ENCODE peak calls at places on chromosomes 1 and 21, in eight cellular contexts. One of them, this sample, is unnamed.

GRCh38 chr1:202274611-202275010 is 67.1 kb downstream of the UBE2T start:
- DNase-seq in left ventricle myocardium inferior: no peak
- DNase-seq in HEK293T: peak
- DNase-seq in psoas muscle: no peak
- DNase-seq in heart left ventricle: no peak
- DNase-seq in stimulated activated CD4-positive, alpha-beta T cell treated with anti-CD3 and anti-CD28 coated beads, Interleukin-12 subunit alpha, Interleukin-12 subunit beta, amount 100 ng/mL, for 4 hours: peak
- DNase-seq in uterus: peak
- DNase-seq in transverse colon: peak
- DNase-seq in this sample: no peak

GRCh38 chr1:3275471-3276340 is 178.8 kb upstream of the ARHGEF16 start:
- DNase-seq in left ventricle myocardium inferior: peak
- DNase-seq in HEK293T: no peak
- DNase-seq in psoas muscle: no peak
- DNase-seq in heart left ventricle: no peak
- DNase-seq in stimulated activated CD4-positive, alpha-beta T cell treated with anti-CD3 and anti-CD28 coated beads, Interleukin-12 subunit alpha, Interleukin-12 subunit beta, amount 100 ng/mL, for 4 hours: no peak
- DNase-seq in uterus: no peak
- DNase-seq in transverse colon: no peak
- DNase-seq in this sample: no peak

GRCh38 chr1:37998913-37999433 is 6.3 kb downstream of the FHL3 start:
- DNase-seq in left ventricle myocardium inferior: no peak
- DNase-seq in HEK293T: no peak
- DNase-seq in psoas muscle: peak
- DNase-seq in heart left ventricle: no peak
- DNase-seq in stimulated activated CD4-positive, alpha-beta T cell treated with anti-CD3 and anti-CD28 coated beads, Interleukin-12 subunit alpha, Interleukin-12 subunit beta, amount 100 ng/mL, for 4 hours: no peak
- DNase-seq in uterus: peak
- DNase-seq in transverse colon: no peak
- DNase-seq in this sample: no peak

GRCh38 chr21:35616090-35616489 is 444.2 kb downstream of the SETD4 start:
- DNase-seq in left ventricle myocardium inferior: no peak
- DNase-seq in HEK293T: no peak
- DNase-seq in psoas muscle: no peak
- DNase-seq in heart left ventricle: no peak
- DNase-seq in stimulated activated CD4-positive, alpha-beta T cell treated with anti-CD3 and anti-CD28 coated beads, Interleukin-12 subunit alpha, Interleukin-12 subunit beta, amount 100 ng/mL, for 4 hours: no peak
- DNase-seq in uterus: no peak
- DNase-seq in transverse colon: no peak
- DNase-seq in this sample: no peak

GRCh38 chr1:214415131-214415530 is 134.2 kb downstream of the SMYD2 start:
- DNase-seq in left ventricle myocardium inferior: no peak
- DNase-seq in HEK293T: no peak
- DNase-seq in psoas muscle: no peak
- DNase-seq in heart left ventricle: no peak
- DNase-seq in stimulated activated CD4-positive, alpha-beta T cell treated with anti-CD3 and anti-CD28 coated beads, Interleukin-12 subunit alpha, Interleukin-12 subunit beta, amount 100 ng/mL, for 4 hours: no peak
- DNase-seq in uterus: no peak
- DNase-seq in transverse colon: no peak
- DNase-seq in this sample: no peak

GRCh38 chr1:175332515-175332914 is 139.9 kb upstream of the KIAA0040 start:
- DNase-seq in left ventricle myocardium inferior: no peak
- DNase-seq in HEK293T: no peak
- DNase-seq in psoas muscle: no peak
- DNase-seq in heart left ventricle: no peak
- DNase-seq in stimulated activated CD4-positive, alpha-beta T cell treated with anti-CD3 and anti-CD28 coated beads, Interleukin-12 subunit alpha, Interleukin-12 subunit beta, amount 100 ng/mL, for 4 hours: no peak
- DNase-seq in uterus: no peak
- DNase-seq in transverse colon: no peak
- DNase-seq in this sample: no peak

GRCh38 chr1:57340361-57341192 is 83.3 kb downstream of the DAB1 start:
- DNase-seq in left ventricle myocardium inferior: no peak
- DNase-seq in HEK293T: no peak
- DNase-seq in psoas muscle: no peak
- DNase-seq in heart left ventricle: no peak
- DNase-seq in stimulated activated CD4-positive, alpha-beta T cell treated with anti-CD3 and anti-CD28 coated beads, Interleukin-12 subunit alpha, Interleukin-12 subunit beta, amount 100 ng/mL, for 4 hours: no peak
- DNase-seq in uterus: no peak
- DNase-seq in transverse colon: no peak
- DNase-seq in this sample: no peak

GRCh38 chr1:155186955-155187891 is 13.6 kb downstream of the TRIM46 start:
- DNase-seq in left ventricle myocardium inferior: peak
- DNase-seq in HEK293T: no peak
- DNase-seq in psoas muscle: peak
- DNase-seq in heart left ventricle: no peak
- DNase-seq in stimulated activated CD4-positive, alpha-beta T cell treated with anti-CD3 and anti-CD28 coated beads, Interleukin-12 subunit alpha, Interleukin-12 subunit beta, amount 100 ng/mL, for 4 hours: no peak
- DNase-seq in uterus: no peak
- DNase-seq in transverse colon: no peak
- DNase-seq in this sample: peak

GRCh38 chr1:169550294-169550693 is 36.0 kb downstream of the F5 start:
- DNase-seq in left ventricle myocardium inferior: no peak
- DNase-seq in HEK293T: peak
- DNase-seq in psoas muscle: no peak
- DNase-seq in heart left ventricle: no peak
- DNase-seq in stimulated activated CD4-positive, alpha-beta T cell treated with anti-CD3 and anti-CD28 coated beads, Interleukin-12 subunit alpha, Interleukin-12 subunit beta, amount 100 ng/mL, for 4 hours: no peak
- DNase-seq in uterus: no peak
- DNase-seq in transverse colon: no peak
- DNase-seq in this sample: no peak

GRCh38 chr1:165397945-165398344 is 41.4 kb upstream of the LMX1A start:
- DNase-seq in left ventricle myocardium inferior: no peak
- DNase-seq in HEK293T: no peak
- DNase-seq in psoas muscle: no peak
- DNase-seq in heart left ventricle: peak
- DNase-seq in stimulated activated CD4-positive, alpha-beta T cell treated with anti-CD3 and anti-CD28 coated beads, Interleukin-12 subunit alpha, Interleukin-12 subunit beta, amount 100 ng/mL, for 4 hours: no peak
- DNase-seq in uterus: no peak
- DNase-seq in transverse colon: no peak
- DNase-seq in this sample: no peak

GRCh38 chr1:36771678-36772284 is 262.5 kb downstream of the GRIK3 start:
- DNase-seq in left ventricle myocardium inferior: no peak
- DNase-seq in HEK293T: no peak
- DNase-seq in psoas muscle: no peak
- DNase-seq in heart left ventricle: no peak
- DNase-seq in stimulated activated CD4-positive, alpha-beta T cell treated with anti-CD3 and anti-CD28 coated beads, Interleukin-12 subunit alpha, Interleukin-12 subunit beta, amount 100 ng/mL, for 4 hours: no peak
- DNase-seq in uterus: no peak
- DNase-seq in transverse colon: no peak
- DNase-seq in this sample: no peak

GRCh38 chr1:166133276-166133841 is 33.4 kb downstream of the FAM78B start:
- DNase-seq in left ventricle myocardium inferior: no peak
- DNase-seq in HEK293T: no peak
- DNase-seq in psoas muscle: no peak
- DNase-seq in heart left ventricle: no peak
- DNase-seq in stimulated activated CD4-positive, alpha-beta T cell treated with anti-CD3 and anti-CD28 coated beads, Interleukin-12 subunit alpha, Interleukin-12 subunit beta, amount 100 ng/mL, for 4 hours: no peak
- DNase-seq in uterus: no peak
- DNase-seq in transverse colon: no peak
- DNase-seq in this sample: no peak

GRCh38 chr21:36005018-36005417 is 55.3 kb downstream of the SETD4 start:
- DNase-seq in left ventricle myocardium inferior: no peak
- DNase-seq in HEK293T: no peak
- DNase-seq in psoas muscle: no peak
- DNase-seq in heart left ventricle: no peak
- DNase-seq in stimulated activated CD4-positive, alpha-beta T cell treated with anti-CD3 and anti-CD28 coated beads, Interleukin-12 subunit alpha, Interleukin-12 subunit beta, amount 100 ng/mL, for 4 hours: no peak
- DNase-seq in uterus: peak
- DNase-seq in transverse colon: peak
- DNase-seq in this sample: no peak

GRCh38 chr1:158095737-158096335 is 84.9 kb upstream of the CD1D start:
- DNase-seq in left ventricle myocardium inferior: no peak
- DNase-seq in HEK293T: peak
- DNase-seq in psoas muscle: no peak
- DNase-seq in heart left ventricle: no peak
- DNase-seq in stimulated activated CD4-positive, alpha-beta T cell treated with anti-CD3 and anti-CD28 coated beads, Interleukin-12 subunit alpha, Interleukin-12 subunit beta, amount 100 ng/mL, for 4 hours: no peak
- DNase-seq in uterus: no peak
- DNase-seq in transverse colon: peak
- DNase-seq in this sample: no peak

GRCh38 chr1:237411621-237412020 is 369.6 kb downstream of the RYR2 start:
- DNase-seq in left ventricle myocardium inferior: no peak
- DNase-seq in HEK293T: no peak
- DNase-seq in psoas muscle: no peak
- DNase-seq in heart left ventricle: no peak
- DNase-seq in stimulated activated CD4-positive, alpha-beta T cell treated with anti-CD3 and anti-CD28 coated beads, Interleukin-12 subunit alpha, Interleukin-12 subunit beta, amount 100 ng/mL, for 4 hours: no peak
- DNase-seq in uterus: no peak
- DNase-seq in transverse colon: no peak
- DNase-seq in this sample: no peak

GRCh38 chr1:111045033-111045722 is 81.5 kb upstream of the LRIF1 start:
- DNase-seq in left ventricle myocardium inferior: no peak
- DNase-seq in HEK293T: no peak
- DNase-seq in psoas muscle: no peak
- DNase-seq in heart left ventricle: no peak
- DNase-seq in stimulated activated CD4-positive, alpha-beta T cell treated with anti-CD3 and anti-CD28 coated beads, Interleukin-12 subunit alpha, Interleukin-12 subunit beta, amount 100 ng/mL, for 4 hours: no peak
- DNase-seq in uterus: no peak
- DNase-seq in transverse colon: no peak
- DNase-seq in this sample: no peak

GRCh38 chr1:155931332-155932038 is 2.7 kb downstream of the KHDC4 start:
- DNase-seq in left ventricle myocardium inferior: no peak
- DNase-seq in HEK293T: no peak
- DNase-seq in psoas muscle: no peak
- DNase-seq in heart left ventricle: no peak
- DNase-seq in stimulated activated CD4-positive, alpha-beta T cell treated with anti-CD3 and anti-CD28 coated beads, Interleukin-12 subunit alpha, Interleukin-12 subunit beta, amount 100 ng/mL, for 4 hours: no peak
- DNase-seq in uterus: no peak
- DNase-seq in transverse colon: peak
- DNase-seq in this sample: no peak

GRCh38 chr1:101239095-101240040 is 2.5 kb downstream of the S1PR1 start:
- DNase-seq in left ventricle myocardium inferior: no peak
- DNase-seq in HEK293T: no peak
- DNase-seq in psoas muscle: no peak
- DNase-seq in heart left ventricle: peak
- DNase-seq in stimulated activated CD4-positive, alpha-beta T cell treated with anti-CD3 and anti-CD28 coated beads, Interleukin-12 subunit alpha, Interleukin-12 subunit beta, amount 100 ng/mL, for 4 hours: peak
- DNase-seq in uterus: no peak
- DNase-seq in transverse colon: no peak
- DNase-seq in this sample: no peak

GRCh38 chr1:12544357-12544756 is 73.7 kb downstream of the DHRS3 start:
- DNase-seq in left ventricle myocardium inferior: no peak
- DNase-seq in HEK293T: no peak
- DNase-seq in psoas muscle: no peak
- DNase-seq in heart left ventricle: no peak
- DNase-seq in stimulated activated CD4-positive, alpha-beta T cell treated with anti-CD3 and anti-CD28 coated beads, Interleukin-12 subunit alpha, Interleukin-12 subunit beta, amount 100 ng/mL, for 4 hours: no peak
- DNase-seq in uterus: no peak
- DNase-seq in transverse colon: no peak
- DNase-seq in this sample: no peak

GRCh38 chr1:65963161-65963888 is 170.6 kb downstream of the PDE4B start:
- DNase-seq in left ventricle myocardium inferior: no peak
- DNase-seq in HEK293T: no peak
- DNase-seq in psoas muscle: no peak
- DNase-seq in heart left ventricle: no peak
- DNase-seq in stimulated activated CD4-positive, alpha-beta T cell treated with anti-CD3 and anti-CD28 coated beads, Interleukin-12 subunit alpha, Interleukin-12 subunit beta, amount 100 ng/mL, for 4 hours: no peak
- DNase-seq in uterus: no peak
- DNase-seq in transverse colon: no peak
- DNase-seq in this sample: no peak

GRCh38 chr1:41500781-41501518 is 16.5 kb upstream of the EDN2 start:
- DNase-seq in left ventricle myocardium inferior: no peak
- DNase-seq in HEK293T: no peak
- DNase-seq in psoas muscle: no peak
- DNase-seq in heart left ventricle: no peak
- DNase-seq in stimulated activated CD4-positive, alpha-beta T cell treated with anti-CD3 and anti-CD28 coated beads, Interleukin-12 subunit alpha, Interleukin-12 subunit beta, amount 100 ng/mL, for 4 hours: no peak
- DNase-seq in uterus: no peak
- DNase-seq in transverse colon: no peak
- DNase-seq in this sample: no peak

GRCh38 chr21:26715116-26715515 is 130.1 kb downstream of the ADAMTS1 start:
- DNase-seq in left ventricle myocardium inferior: no peak
- DNase-seq in HEK293T: no peak
- DNase-seq in psoas muscle: no peak
- DNase-seq in heart left ventricle: no peak
- DNase-seq in stimulated activated CD4-positive, alpha-beta T cell treated with anti-CD3 and anti-CD28 coated beads, Interleukin-12 subunit alpha, Interleukin-12 subunit beta, amount 100 ng/mL, for 4 hours: no peak
- DNase-seq in uterus: no peak
- DNase-seq in transverse colon: no peak
- DNase-seq in this sample: no peak

GRCh38 chr1:234488054-234488953 is 9.3 kb upstream of the TARBP1 start:
- DNase-seq in left ventricle myocardium inferior: no peak
- DNase-seq in HEK293T: no peak
- DNase-seq in psoas muscle: no peak
- DNase-seq in heart left ventricle: no peak
- DNase-seq in stimulated activated CD4-positive, alpha-beta T cell treated with anti-CD3 and anti-CD28 coated beads, Interleukin-12 subunit alpha, Interleukin-12 subunit beta, amount 100 ng/mL, for 4 hours: no peak
- DNase-seq in uterus: no peak
- DNase-seq in transverse colon: no peak
- DNase-seq in this sample: no peak

GRCh38 chr1:7389786-7390603 is 381.1 kb upstream of the VAMP3 start:
- DNase-seq in left ventricle myocardium inferior: no peak
- DNase-seq in HEK293T: no peak
- DNase-seq in psoas muscle: no peak
- DNase-seq in heart left ventricle: peak
- DNase-seq in stimulated activated CD4-positive, alpha-beta T cell treated with anti-CD3 and anti-CD28 coated beads, Interleukin-12 subunit alpha, Interleukin-12 subunit beta, amount 100 ng/mL, for 4 hours: no peak
- DNase-seq in uterus: peak
- DNase-seq in transverse colon: no peak
- DNase-seq in this sample: no peak

This sample was measured in cardiac septum.